ENCODE peak calls at places on chromosomes 2 and 18, in ten cellular contexts. U, D, V, Y, A, R, G, W, C and S are unnamed samples.

GRCh38 chr18:28359177-28359576 is 182.2 kb upstream of the CDH2 start:
- DNase-seq in U (no peak), D (no peak), V (no peak), Y (no peak), A (no peak), R (no peak), G (no peak), W (no peak), C (no peak), S (no peak)

GRCh38 chr2:88831792-88832248 is 140.3 kb downstream of the RPIA start:
- DNase-seq in U (peak), D (peak), V (no peak), Y (no peak), A (peak), R (no peak), G (peak), W (no peak), C (peak), S (peak)

GRCh38 chr2:67895171-67895941 is 167.4 kb downstream of the C1D start:
- DNase-seq in U (no peak), D (no peak), V (peak), Y (no peak), A (no peak), R (no peak), G (no peak), W (no peak), C (no peak), S (no peak)

GRCh38 chr18:48781041-48781989 is 169.4 kb downstream of the SMAD7 start:
- DNase-seq in U (no peak), D (peak), V (no peak), Y (peak), A (peak), R (no peak), G (peak), W (peak), C (no peak), S (peak)

GRCh38 chr2:234512884-234513669 is 16.2 kb upstream of the ARL4C start:
- DNase-seq in U (peak), D (no peak), V (no peak), Y (peak), A (no peak), R (peak), G (no peak), W (no peak), C (no peak), S (no peak)

GRCh38 chr2:140454717-140455116 is 1674.5 kb upstream of the NXPH2 start:
- DNase-seq in U (no peak), D (no peak), V (no peak), Y (no peak), A (peak), R (no peak), G (no peak), W (peak), C (no peak), S (no peak)

GRCh38 chr2:222572761-222573174 is 83.1 kb downstream of the FARSB start:
- DNase-seq in U (no peak), D (no peak), V (peak), Y (no peak), A (peak), R (no peak), G (no peak), W (no peak), C (no peak), S (no peak)

GRCh38 chr18:80223581-80224148 is 23.6 kb downstream of the PARD6G start:
- DNase-seq in U (no peak), D (no peak), V (no peak), Y (no peak), A (no peak), R (no peak), G (no peak), W (no peak), C (no peak), S (no peak)

GRCh38 chr2:166163775-166164174 is 36.0 kb upstream of the SCN1A start:
- DNase-seq in U (no peak), D (no peak), V (no peak), Y (no peak), A (no peak), R (no peak), G (no peak), W (no peak), C (no peak), S (no peak)